ENCODE peak calls at places on chromosomes 12 and 14, in four cellular contexts. L is IMR-90, D is H1, G is mesendoderm. P is an unnamed sample.

GRCh38 chr12:127728285-127728684 is 538.7 kb upstream of the TMEM132C start:
- DNase-seq in L (no peak), D (no peak), G (no peak), P (no peak)

GRCh38 chr12:43964966-43965365 is 129.1 kb downstream of the TMEM117 start:
- DNase-seq in L (peak), D (no peak), G (no peak), P (no peak)

GRCh38 chr14:76262591-76262990 is 110.9 kb downstream of the GPATCH2L start:
- DNase-seq in L (no peak), D (no peak), G (no peak), P (no peak)

GRCh38 chr14:99271951-99272668 is at the start of gene BCL11B:
- DNase-seq in L (peak), D (no peak), G (peak), P (peak)

GRCh38 chr12:104188534-104188933 is 27.0 kb upstream of the TXNRD1 start:
- DNase-seq in L (no peak), D (no peak), G (no peak), P (no peak)

GRCh38 chr12:112239881-112240280 is 114.5 kb downstream of the TRAFD1 start:
- DNase-seq in L (no peak), D (no peak), G (no peak), P (no peak)

GRCh38 chr14:50859296-50859624 is 12.6 kb upstream of the ABHD12B start:
- DNase-seq in L (no peak), D (no peak), G (no peak), P (no peak)

GRCh38 chr12:111636209-111636928 is 37.3 kb upstream of the ATXN2 start:
- DNase-seq in L (peak), D (peak), G (peak), P (peak)

GRCh38 chr14:102746568-102747438 is 30.4 kb upstream of the TRAF3 start:
- DNase-seq in L (no peak), D (no peak), G (no peak), P (peak)

GRCh38 chr14:98698341-98698740 is 573.7 kb downstream of the BCL11B start:
- DNase-seq in L (no peak), D (no peak), G (no peak), P (no peak)

GRCh38 chr12:86137936-86138335 is 118.3 kb downstream of the MGAT4C start:
- DNase-seq in L (peak), D (no peak), G (no peak), P (no peak)

GRCh38 chr12:117119592-117120198 is 20.5 kb upstream of the TESC start:
- DNase-seq in L (no peak), D (no peak), G (peak), P (peak)

GRCh38 chr12:69241444-69242092 is 2.2 kb downstream of the CPSF6 start:
- DNase-seq in L (peak), D (no peak), G (no peak), P (no peak)

GRCh38 chr12:69239922-69240624 is 704 bp downstream of the CPSF6 start:
- DNase-seq in L (peak), D (no peak), G (peak), P (peak)

GRCh38 chr12:69239286-69239921 is at the start of gene CPSF6:
- DNase-seq in L (peak), D (peak), G (peak), P (peak)

GRCh38 chr12:69238589-69239285 is 632 bp upstream of the CPSF6 start:
- DNase-seq in L (no peak), D (no peak), G (no peak), P (no peak)

DNA sequence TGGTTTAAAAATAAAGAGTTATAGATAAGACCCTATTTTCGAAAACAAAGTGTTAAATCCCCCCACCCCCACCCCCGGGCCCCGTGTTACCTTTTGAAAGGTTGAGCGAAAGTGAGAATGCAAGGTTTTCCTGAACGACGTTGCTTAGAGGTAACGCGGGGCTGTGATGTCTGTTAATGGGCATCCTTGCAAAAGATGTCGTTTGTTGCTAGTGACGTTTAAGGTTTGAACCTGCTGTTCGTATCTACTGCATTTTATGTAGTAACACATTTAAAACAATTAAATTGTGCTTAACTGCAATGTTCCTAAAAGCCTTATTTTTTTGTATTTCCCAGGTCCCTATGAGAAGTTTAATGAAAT is 1.2 kb downstream of the CPSF6 start:
- DNase-seq in L (peak), D (no peak), G (peak), P (no peak)
- H4K8ac ChIP-seq in L (no peak), D (no peak), G (peak), P (no peak)

GRCh38 chr14:72476657-72477499 is 417.0 kb downstream of the DPF3 start:
- DNase-seq in L (peak), D (peak), G (peak), P (peak)
- H4K5ac ChIP-seq in L (no peak), D (no peak), G (no peak), P (no peak)

DNA sequence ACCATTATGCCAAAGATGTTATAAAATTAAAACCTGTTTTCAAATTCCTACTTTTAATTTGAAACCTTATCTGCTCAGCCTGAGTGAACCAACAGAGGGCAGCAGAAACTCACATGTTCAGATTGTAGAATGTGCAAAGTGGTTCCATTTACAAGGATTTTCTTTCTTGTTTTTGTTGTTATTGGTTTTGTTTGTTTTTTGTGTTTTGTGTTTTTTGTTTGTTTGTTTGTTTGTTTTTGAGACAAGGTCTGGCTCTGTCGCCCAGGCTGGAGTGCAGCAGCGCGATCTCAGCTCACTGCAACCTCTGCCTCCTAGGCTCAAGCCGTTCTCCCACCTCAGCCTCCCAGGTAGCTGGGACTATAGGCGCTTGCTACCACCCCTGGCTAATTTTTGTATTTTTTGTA is 22.8 kb upstream of the GARIN2 start:
- DNase-seq in L (peak), D (no peak), G (peak), P (no peak)
- H4K8ac ChIP-seq in L (no peak), D (no peak), G (no peak), P (no peak)

GRCh38 chr14:104479901-104480300 is 99.7 kb upstream of the C14orf180 start:
- DNase-seq in L (no peak), D (no peak), G (no peak), P (no peak)

GRCh38 chr14:104476437-104476836 is 103.1 kb upstream of the C14orf180 start:
- DNase-seq in L (no peak), D (no peak), G (no peak), P (no peak)

GRCh38 chr14:104477804-104478375 is 101.7 kb upstream of the C14orf180 start:
- DNase-seq in L (no peak), D (no peak), G (no peak), P (no peak)

GRCh38 chr14:104477117-104477623 is 102.4 kb upstream of the C14orf180 start:
- DNase-seq in L (no peak), D (no peak), G (no peak), P (no peak)

DNA sequence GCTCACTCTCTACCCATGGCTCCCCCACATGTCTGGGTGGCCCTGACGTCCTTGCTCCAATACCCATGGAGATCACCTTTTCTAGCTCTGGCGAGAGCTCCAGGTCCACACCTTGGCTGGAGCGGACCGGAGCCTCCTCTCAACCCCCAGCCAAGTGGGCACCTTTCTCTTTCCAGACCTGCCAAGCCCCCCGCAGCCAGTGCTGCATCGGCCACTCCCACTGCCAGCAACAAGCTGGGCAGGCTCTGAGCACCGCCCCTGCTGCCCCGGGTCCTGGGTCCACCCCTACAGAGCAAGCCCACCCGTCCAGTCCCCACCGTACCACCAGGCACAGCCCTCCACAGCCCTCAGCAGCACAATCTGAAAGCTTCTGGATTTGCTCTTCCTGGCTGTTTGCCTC is 98.2 kb upstream of the C14orf180 start:
- DNase-seq in L (no peak), D (no peak), G (no peak), P (no peak)
- H4K5ac ChIP-seq in L (no peak), D (no peak), G (no peak), P (no peak)

P was measured in H9.